ENCODE peak calls at places on chromosomes 2 and 18, in seven cellular contexts. Q, F, Y, O, I, G and B are unnamed samples.

GRCh38 chr2:136874258-136874657 is 108.9 kb downstream of the THSD7B start:
- DNase-seq in Q (peak; percentile 20), F (no peak), Y (no peak), O (no peak), I (no peak), G (peak; percentile 11), B (peak; percentile 31)

GRCh38 chr2:183543731-183544130 is 419.5 kb downstream of the NUP35 start:
- DNase-seq in Q (no peak), F (peak; percentile 24), Y (no peak), O (no peak), I (no peak), G (no peak), B (no peak)

GRCh38 chr18:48073231-48073930 is 142.9 kb upstream of the SMAD2 start:
- DNase-seq in Q (peak; percentile 87), F (no peak), Y (no peak), O (no peak), I (no peak), G (no peak), B (no peak)

GRCh38 chr2:146776589-146776988 is 1068.2 kb upstream of the ACVR2A start:
- DNase-seq in Q (no peak), F (no peak), Y (no peak), O (no peak), I (no peak), G (no peak), B (no peak)

GRCh38 chr2:18119883-18120282 is 241.4 kb downstream of the KCNS3 start:
- DNase-seq in Q (no peak), F (no peak), Y (no peak), O (no peak), I (no peak), G (no peak), B (no peak)

GRCh38 chr2:145273840-145274239 is 753.9 kb upstream of the ZEB2 start:
- DNase-seq in Q (no peak), F (no peak), Y (peak; percentile 27), O (no peak), I (no peak), G (no peak), B (no peak)

GRCh38 chr2:61707984-61708852 is 145.6 kb downstream of the FAM161A start:
- DNase-seq in Q (no peak), F (peak; percentile 92), Y (no peak), O (no peak), I (no peak), G (peak; percentile 78), B (no peak)

GRCh38 chr2:71736091-71736878 is 282.9 kb downstream of the DYSF start:
- DNase-seq in Q (no peak), F (no peak), Y (no peak), O (no peak), I (no peak), G (no peak), B (no peak)

GRCh38 chr2:10717630-10718029 is 3.8 kb upstream of the ATP6V1C2 start:
- DNase-seq in Q (no peak), F (no peak), Y (no peak), O (no peak), I (no peak), G (no peak), B (peak; percentile 35)

GRCh38 chr2:26018184-26018716 is 15.6 kb upstream of the RAB10 start:
- DNase-seq in Q (peak; percentile 52), F (no peak), Y (peak; percentile 74), O (peak; percentile 78), I (no peak), G (peak; percentile 48), B (no peak)

DNA sequence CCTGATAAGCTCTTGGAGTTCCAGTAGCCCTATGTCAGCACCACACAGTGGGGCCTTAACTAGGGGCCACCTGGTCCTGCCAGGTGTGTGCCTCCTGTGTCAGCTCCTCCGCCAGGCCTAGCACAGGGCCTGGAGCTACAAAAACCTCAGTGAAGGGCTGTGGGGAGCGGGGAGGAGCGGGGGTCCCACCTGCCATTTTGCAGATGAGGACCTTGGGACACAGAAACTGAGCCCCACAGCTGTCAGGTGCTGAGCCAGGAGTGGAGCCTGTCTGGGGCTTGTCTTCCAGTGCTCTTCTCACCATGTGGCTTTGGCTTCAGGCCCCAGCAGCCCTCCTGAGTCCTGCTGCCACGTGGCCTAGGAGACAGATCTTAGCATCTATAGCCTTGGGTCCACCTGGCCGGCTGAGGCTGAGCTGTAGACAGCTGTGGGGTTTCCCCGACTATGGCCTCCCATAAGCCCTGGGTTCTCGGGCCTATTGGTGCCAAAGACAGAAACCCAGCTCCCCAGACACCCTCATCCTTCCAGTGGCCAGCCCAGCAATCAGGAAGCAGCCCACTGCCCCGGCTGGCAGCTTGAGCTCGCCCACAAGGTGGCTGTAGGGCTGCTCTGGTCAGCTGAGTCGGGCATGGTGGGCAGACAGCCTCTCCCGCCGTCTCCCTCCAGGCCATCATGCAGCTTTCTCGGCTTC is 104.5 kb upstream of the MCFD2 start:
- DNase-seq in Q (no peak), F (no peak), Y (no peak), O (no peak), I (no peak), G (no peak), B (no peak)
- TF ChIP-seq JUND in Q (no peak), F (no peak), Y (no peak), O (no peak), I (no peak), G (no peak), B (no peak)

GRCh38 chr2:220057922-220058321 is 430.5 kb downstream of the SLC4A3 start:
- DNase-seq in Q (no peak), F (no peak), Y (no peak), O (no peak), I (no peak), G (no peak), B (no peak)
- TF ChIP-seq JUND in Q (no peak), F (no peak), Y (no peak), O (no peak), I (no peak), G (no peak), B (no peak)

GRCh38 chr18:78405763-78406162 is 573.9 kb upstream of the SALL3 start:
- DNase-seq in Q (no peak), F (no peak), Y (no peak), O (no peak), I (no peak), G (no peak), B (no peak)

GRCh38 chr18:78410094-78410786 is 569.4 kb upstream of the SALL3 start:
- DNase-seq in Q (no peak), F (no peak), Y (no peak), O (no peak), I (no peak), G (no peak), B (no peak)

GRCh38 chr18:78407456-78407823 is 572.2 kb upstream of the SALL3 start:
- DNase-seq in Q (no peak), F (no peak), Y (no peak), O (no peak), I (no peak), G (no peak), B (no peak)

GRCh38 chr18:78408623-78409022 is 571.0 kb upstream of the SALL3 start:
- DNase-seq in Q (no peak), F (no peak), Y (no peak), O (no peak), I (no peak), G (no peak), B (no peak)

GRCh38 chr18:78406743-78407455 is 572.7 kb upstream of the SALL3 start:
- DNase-seq in Q (no peak), F (no peak), Y (no peak), O (no peak), I (no peak), G (no peak), B (no peak)
- TF ChIP-seq JUND in Q (no peak), F (no peak), Y (no peak), O (no peak), I (no peak), G (no peak), B (no peak)

GRCh38 chr2:9288233-9288632 is 81.6 kb downstream of the ASAP2 start:
- DNase-seq in Q (no peak), F (no peak), Y (no peak), O (no peak), I (no peak), G (no peak), B (no peak)
- TF ChIP-seq JUND in Q (peak; percentile 42), F (no peak), Y (no peak), O (no peak), I (no peak), G (no peak), B (no peak)

GRCh38 chr2:20194097-20194989 is 30.6 kb downstream of the SDC1 start:
- DNase-seq in Q (no peak), F (no peak), Y (no peak), O (no peak), I (no peak), G (no peak), B (no peak)
- TF ChIP-seq JUND in Q (no peak), F (no peak), Y (no peak), O (no peak), I (no peak), G (no peak), B (no peak)

DNA sequence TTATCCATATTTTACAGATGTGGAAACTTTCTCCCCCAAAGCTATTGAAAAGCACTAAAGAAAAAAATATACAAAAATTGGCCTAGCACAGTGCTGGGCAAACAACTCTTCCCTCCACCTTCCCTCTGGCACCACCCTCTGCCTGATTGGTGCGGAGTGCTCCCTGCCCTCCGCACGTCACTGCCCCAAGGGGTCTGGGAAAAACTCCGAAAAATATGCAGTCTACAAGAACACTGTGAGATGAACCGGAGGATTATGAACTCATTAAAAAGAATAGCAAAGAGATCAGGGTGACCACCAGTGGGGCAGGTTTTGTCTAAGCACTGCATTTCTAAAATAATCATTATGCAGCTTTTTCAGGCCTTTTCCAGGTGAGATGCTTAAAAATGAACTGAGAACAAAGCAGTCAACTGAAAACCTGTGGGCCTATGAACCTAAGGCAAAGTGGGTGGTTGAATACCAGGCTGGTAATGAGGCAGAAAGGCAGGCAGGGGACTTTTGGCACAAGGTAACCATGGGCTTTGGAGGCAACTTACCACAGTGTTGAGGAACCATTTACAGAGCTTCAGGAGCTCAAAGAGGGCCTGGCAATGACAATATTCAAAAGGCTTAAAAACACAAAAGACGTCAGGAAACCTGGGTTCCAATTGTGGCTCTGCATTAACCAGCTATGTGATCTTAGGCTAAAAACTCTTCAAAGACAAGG is 57.5 kb downstream of the AAK1 start:
- DNase-seq in Q (no peak), F (no peak), Y (no peak), O (no peak), I (no peak), G (no peak), B (no peak)
- TF ChIP-seq JUND in Q (no peak), F (no peak), Y (no peak), O (no peak), I (no peak), G (no peak), B (no peak)